ENCODE peak calls at places on chromosomes 2 and 18, in four cellular contexts. W is CD8-positive, alpha-beta T cell; D is HCT116; A is fibroblast of lung. R is an unnamed sample.

GRCh38 chr2:184031402-184032147 is 566.8 kb upstream of the ZNF804A start:
- DNase-seq in A (no peak), D (no peak), W (no peak), R (no peak)

GRCh38 chr2:21367421-21367820 is 243.7 kb downstream of the TDRD15 start:
- DNase-seq in W (no peak), D (no peak), A (peak; percentile 9), R (no peak)

GRCh38 chr2:190340369-190340768 is 3.0 kb upstream of the INPP1 start:
- DNase-seq in D (peak; percentile 67), W (no peak), A (peak; percentile 21), R (no peak)

GRCh38 chr18:25099838-25100393 is 252.1 kb downstream of the ZNF521 start:
- DNase-seq in D (no peak), W (no peak), A (no peak), R (no peak)

GRCh38 chr2:32559136-32559535 is 68.7 kb upstream of the TTC27 start:
- DNase-seq in D (no peak), W (no peak), A (peak; percentile 11), R (no peak)

GRCh38 chr2:178301595-178302324 is 107.4 kb downstream of the OSBPL6 start:
- DNase-seq in D (no peak), W (no peak), A (no peak), R (no peak)

GRCh38 chr2:45652090-45653050 is 895 bp downstream of the PRKCE start:
- DNase-seq in A (peak; percentile 49), D (no peak), W (peak; percentile 6), R (peak; percentile 2)

GRCh38 chr2:207286106-207286505 is 120.4 kb upstream of the KLF7 start:
- DNase-seq in D (no peak), W (no peak), A (no peak), R (no peak)

GRCh38 chr2:169160926-169161481 is 91.6 kb downstream of the DHRS9 start:
- DNase-seq in D (no peak), W (no peak), A (no peak), R (no peak)

GRCh38 chr18:23066060-23066459 is 69.2 kb upstream of the CABLES1 start:
- DNase-seq in A (no peak), D (no peak), W (no peak), R (no peak)
- TF ChIP-seq CTCF in A (no peak), D (no peak), W (no peak), R (no peak)

GRCh38 chr2:64283015-64283570 is 138.9 kb upstream of the PELI1 start:
- DNase-seq in D (no peak), A (no peak), W (no peak), R (no peak)
- TF ChIP-seq CTCF in D (no peak), A (no peak), W (no peak), R (no peak)

DNA sequence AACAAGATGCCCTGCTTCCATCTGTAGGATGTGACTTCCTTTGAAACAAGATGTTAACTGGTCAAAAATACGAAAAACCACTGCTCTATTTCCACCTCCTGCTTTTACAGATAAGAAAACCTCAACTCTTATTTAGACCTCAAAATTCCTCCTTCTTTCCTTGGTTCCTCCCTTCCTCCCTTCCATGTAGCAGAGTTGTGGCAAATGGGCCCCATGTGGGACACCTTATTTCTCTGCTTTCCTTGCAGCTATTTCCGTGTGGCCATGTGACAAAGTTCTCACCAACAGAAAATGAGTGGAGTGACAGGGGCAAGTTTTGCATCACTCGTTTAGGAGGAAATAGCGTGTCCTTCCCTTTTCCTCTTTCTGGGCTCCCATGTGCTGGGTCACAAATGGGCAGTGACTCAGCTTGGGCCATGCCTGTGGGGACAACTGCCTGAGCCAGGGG is 69.4 kb upstream of the SMAD2 start:
- DNase-seq in D (no peak), A (no peak), W (no peak), R (no peak)
- TF ChIP-seq CTCF in D (no peak), A (no peak), W (no peak), R (no peak)

GRCh38 chr2:173952267-173953046 is 12.7 kb downstream of the SP3 start:
- DNase-seq in D (no peak), W (no peak), A (no peak), R (no peak)
- TF ChIP-seq CTCF in D (no peak), W (no peak), A (no peak), R (no peak)

GRCh38 chr2:232315049-232315922 is 63.3 kb upstream of the ALPP start:
- DNase-seq in D (no peak), A (peak; percentile 81), W (peak; percentile 71), R (peak; percentile 50)
- TF ChIP-seq CTCF in D (no peak), A (no peak), W (peak; percentile 48), R (peak; percentile 47)

GRCh38 chr18:35376393-35376741 is 770 bp downstream of the ZNF396 start:
- DNase-seq in D (no peak), W (no peak), A (no peak), R (no peak)
- TF ChIP-seq CTCF in D (no peak), W (no peak), A (no peak), R (no peak)

R was measured in CD4-positive, alpha-beta T cell.